ENCODE peak calls at places on chromosomes 1 and 21, in six cellular contexts. M is breast epithelium, C is endothelial cell of umbilical vein, Z is transverse colon, K is HCT116, H is GM23338. A is an unnamed sample.
A peak's percentile ranks its signal among the peaks of the same experiment; 100 is the strongest.

GRCh38 chr1:66642992-66643391 is 109.0 kb downstream of the SGIP1 start:
- DNase-seq in M (no peak), C (no peak), Z (no peak), K (no peak), H (no peak), A (no peak)

GRCh38 chr21:44700101-44701022 is 3.4 kb downstream of the KRTAP10-12 start:
- DNase-seq in M (peak; percentile 2), C (no peak), Z (no peak), K (no peak), H (no peak), A (peak; percentile 87)

GRCh38 chr1:34918609-34919561 is 10.6 kb downstream of the DLGAP3 start:
- DNase-seq in M (no peak), C (no peak), Z (no peak), K (no peak), H (peak; percentile 81), A (peak; percentile 70)

GRCh38 chr1:225476538-225476988 is 48.7 kb upstream of the LBR start:
- DNase-seq in M (peak; percentile 12), C (no peak), Z (no peak), K (no peak), H (no peak), A (peak; percentile 52)

GRCh38 chr1:116537439-116537838 is 33.4 kb downstream of the CD58 start:
- DNase-seq in M (no peak), C (no peak), Z (no peak), K (peak; percentile 15), H (no peak), A (no peak)

GRCh38 chr1:9324246-9325096 is 31.8 kb downstream of the SPSB1 start:
- DNase-seq in M (peak; percentile 65), C (no peak), Z (no peak), K (no peak), H (no peak), A (no peak)

GRCh38 chr1:227170361-227171166 is 147.7 kb downstream of the CDC42BPA start:
- DNase-seq in M (no peak), C (no peak), Z (no peak), K (no peak), H (no peak), A (no peak)

GRCh38 chr1:247110627-247111258 is 6.6 kb upstream of the ZNF669 start:
- DNase-seq in M (no peak), C (no peak), Z (no peak), K (no peak), H (peak; percentile 58), A (no peak)

GRCh38 chr21:38467911-38468310 is 30.4 kb downstream of the ERG start:
- DNase-seq in M (no peak), C (no peak), Z (no peak), K (no peak), H (peak; percentile 71), A (no peak)

GRCh38 chr1:15741183-15741850 is 982 bp upstream of the TMEM82 start:
- DNase-seq in M (peak; percentile 79), C (peak; percentile 49), Z (peak; percentile 94), K (peak; percentile 53), H (peak; percentile 96), A (no peak)
- TF ChIP-seq POLR2AphosphoS5 in M (peak; percentile 12), C (no peak), Z (peak; percentile 75), K (no peak), H (no peak), A (no peak)

DNA sequence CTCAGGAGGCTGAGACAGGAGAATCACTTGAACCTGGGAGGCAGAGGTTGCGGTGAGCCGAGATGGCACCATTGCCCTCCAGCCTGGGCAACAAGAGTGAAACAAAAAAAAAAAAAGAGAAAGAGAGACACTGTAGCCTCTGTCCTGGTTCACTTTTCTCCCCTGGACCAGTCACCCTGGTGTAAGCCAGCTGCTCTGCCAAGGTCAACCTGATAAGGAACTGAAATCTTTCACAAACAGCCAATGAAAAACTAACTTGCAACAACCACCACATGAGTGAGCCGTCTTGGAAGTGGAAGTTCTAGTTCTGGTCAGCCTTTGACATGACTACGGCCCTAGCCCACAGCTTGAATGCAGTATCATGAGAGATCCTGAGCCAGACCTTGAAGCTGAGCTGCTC is 36.8 kb upstream of the CXADR start:
- DNase-seq in M (no peak), C (no peak), Z (no peak), K (no peak), H (no peak), A (no peak)
- TF ChIP-seq POLR2AphosphoS5 in M (no peak), C (no peak), Z (no peak), K (no peak), H (no peak), A (no peak)

GRCh38 chr1:94962745-94963265 is 35.9 kb upstream of the CNN3 start:
- DNase-seq in M (no peak), C (peak; percentile 75), Z (peak; percentile 60), K (no peak), H (no peak), A (no peak)
- TF ChIP-seq POLR2AphosphoS5 in M (peak; percentile 25), C (no peak), Z (no peak), K (no peak), H (no peak), A (no peak)

DNA sequence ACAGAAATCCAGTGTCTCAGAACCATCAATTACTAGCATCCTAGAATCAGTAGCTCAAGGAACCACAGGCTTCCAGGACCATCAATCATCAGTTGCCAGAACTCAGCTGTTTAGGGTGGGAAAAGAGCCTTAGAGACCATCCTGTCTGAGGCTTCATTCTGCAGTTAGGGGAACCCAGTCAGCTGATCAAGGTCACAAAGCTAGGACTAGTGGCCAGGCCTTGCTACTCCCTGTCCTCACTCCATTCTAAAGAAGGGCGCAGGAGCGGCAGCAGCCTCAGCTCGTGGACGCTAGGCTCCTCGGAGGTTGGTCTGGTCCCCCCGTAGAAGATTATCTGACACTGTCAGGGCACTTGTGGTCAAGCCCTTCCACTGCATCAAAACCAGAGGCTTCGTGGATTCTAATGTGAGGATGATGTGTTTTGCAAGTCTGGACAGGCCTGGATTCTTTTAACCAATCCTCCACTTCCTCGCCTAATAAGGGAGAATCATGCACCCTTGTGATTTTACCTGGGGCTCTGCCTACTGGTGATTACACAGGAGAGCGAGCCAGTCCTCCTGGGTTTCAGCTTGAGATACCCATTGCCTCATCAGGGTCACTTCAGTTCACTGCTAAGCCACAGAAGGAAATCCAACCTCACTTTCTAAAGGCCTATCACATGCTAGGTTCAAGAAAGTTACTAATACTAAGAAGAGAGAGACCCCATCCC is 41.7 kb upstream of the IFFO2 start:
- DNase-seq in M (peak; percentile 89), C (no peak), Z (no peak), K (no peak), H (no peak), A (no peak)
- TF ChIP-seq POLR2AphosphoS5 in M (no peak), C (no peak), Z (no peak), K (no peak), H (no peak), A (peak; percentile 54)

GRCh38 chr1:168163670-168164069 is 15.1 kb upstream of the TIPRL start:
- DNase-seq in M (no peak), C (no peak), Z (no peak), K (no peak), H (no peak), A (no peak)

GRCh38 chr1:168159251-168159650 is 19.5 kb upstream of the TIPRL start:
- DNase-seq in M (no peak), C (no peak), Z (no peak), K (no peak), H (no peak), A (no peak)

GRCh38 chr1:168164771-168165170 is 14.0 kb upstream of the TIPRL start:
- DNase-seq in M (no peak), C (no peak), Z (no peak), K (no peak), H (no peak), A (no peak)

GRCh38 chr1:168159979-168160378 is 18.8 kb upstream of the TIPRL start:
- DNase-seq in M (no peak), C (no peak), Z (no peak), K (no peak), H (no peak), A (no peak)

GRCh38 chr1:168161459-168161858 is 17.3 kb upstream of the TIPRL start:
- DNase-seq in M (no peak), C (no peak), Z (no peak), K (no peak), H (no peak), A (no peak)
- TF ChIP-seq POLR2AphosphoS5 in M (no peak), C (no peak), Z (no peak), K (no peak), H (no peak), A (no peak)

GRCh38 chr1:47932744-47933143 is 64.4 kb downstream of the TRABD2B start:
- DNase-seq in M (no peak), C (no peak), Z (no peak), K (no peak), H (no peak), A (no peak)

GRCh38 chr1:47935856-47936255 is 61.3 kb downstream of the TRABD2B start:
- DNase-seq in M (no peak), C (no peak), Z (no peak), K (no peak), H (no peak), A (no peak)

GRCh38 chr1:47935163-47935562 is 62.0 kb downstream of the TRABD2B start:
- DNase-seq in M (no peak), C (no peak), Z (no peak), K (no peak), H (no peak), A (no peak)

GRCh38 chr1:47936916-47937551 is 60.2 kb downstream of the TRABD2B start:
- DNase-seq in M (no peak), C (no peak), Z (no peak), K (no peak), H (no peak), A (no peak)

GRCh38 chr1:47934243-47934805 is 62.9 kb downstream of the TRABD2B start:
- DNase-seq in M (peak; percentile 35), C (no peak), Z (peak; percentile 47), K (no peak), H (peak; percentile 21), A (no peak)
- TF ChIP-seq POLR2AphosphoS5 in M (no peak), C (no peak), Z (no peak), K (no peak), H (no peak), A (peak; percentile 82)

DNA sequence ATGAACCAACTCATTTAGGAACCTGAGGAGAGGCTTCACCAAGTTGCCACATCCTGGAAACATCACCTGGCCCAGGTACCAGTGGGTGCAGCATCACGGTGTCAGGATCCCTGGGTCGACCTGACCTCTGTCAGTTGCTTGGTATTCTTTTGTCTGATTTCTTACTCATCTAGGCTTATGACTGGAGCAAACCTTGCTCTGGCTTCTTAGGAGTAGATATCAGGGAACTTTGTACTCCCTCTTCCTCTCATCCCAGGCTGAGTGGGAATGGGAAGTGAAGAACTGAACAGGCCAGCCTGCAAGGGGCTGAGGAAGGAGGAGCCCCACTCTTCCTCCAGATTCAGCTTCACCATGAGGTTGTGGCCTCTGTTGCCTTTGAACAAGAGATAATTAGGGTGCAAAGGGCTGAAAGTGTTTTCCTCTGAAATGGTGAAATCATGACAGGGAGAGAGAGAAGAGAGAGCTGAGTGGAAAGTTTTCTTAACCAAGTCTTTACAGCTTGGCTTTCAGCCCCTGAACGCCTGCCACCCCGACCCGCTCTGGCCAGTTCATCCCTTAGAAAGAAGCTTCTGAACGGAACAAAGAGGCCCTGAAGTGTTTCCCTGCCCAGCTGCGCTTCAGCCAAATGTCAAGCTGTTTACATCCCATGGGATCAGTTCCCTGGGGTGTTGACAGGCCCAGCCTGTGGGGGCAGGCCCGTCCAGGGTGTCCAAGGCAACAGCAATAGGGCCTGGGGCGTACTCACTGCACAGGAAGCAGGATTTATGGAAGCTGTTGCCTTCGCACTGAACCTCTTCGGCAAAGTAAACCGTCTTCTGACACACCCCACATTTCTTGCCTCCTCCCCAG is 11.3 kb downstream of the CSRP1 start:
- DNase-seq in M (peak; percentile 93), C (peak; percentile 86), Z (peak; percentile 65), K (no peak), H (no peak), A (no peak)
- TF ChIP-seq POLR2AphosphoS5 in M (peak; percentile 93), C (peak; percentile 24), Z (peak; percentile 54), K (no peak), H (no peak), A (peak; percentile 92)

GRCh38 chr1:53026254-53026653 is 35.8 kb upstream of the PODN start:
- DNase-seq in M (no peak), C (no peak), Z (no peak), K (no peak), H (no peak), A (no peak)
- TF ChIP-seq POLR2AphosphoS5 in M (no peak), C (no peak), Z (no peak), K (no peak), H (no peak), A (no peak)